ENCODE peak calls at places on chromosomes 1 and 21, in seven cellular contexts. One of them, this sample, is unnamed.

GRCh38 chr1:94591791-94592565 is 50.4 kb upstream of the F3 start:
- DNase-seq in uterus: no peak
- DNase-seq in upper lobe of right lung: no peak
- DNase-seq in lower lobe of right lung: no peak
- DNase-seq in lower leg skin: no peak
- DNase-seq in progenitor cell of endocrine pancreas: no peak
- DNase-seq in tibial nerve: no peak
- DNase-seq in this sample: no peak

GRCh38 chr21:31874817-31875216 is 2.0 kb downstream of the HUNK start:
- DNase-seq in uterus: no peak
- DNase-seq in upper lobe of right lung: no peak
- DNase-seq in lower lobe of right lung: no peak
- DNase-seq in lower leg skin: peak
- DNase-seq in progenitor cell of endocrine pancreas: peak
- DNase-seq in tibial nerve: no peak
- DNase-seq in this sample: peak

GRCh38 chr1:29365906-29366670 is 129.8 kb downstream of the PTPRU start:
- DNase-seq in uterus: no peak
- DNase-seq in upper lobe of right lung: no peak
- DNase-seq in lower lobe of right lung: no peak
- DNase-seq in lower leg skin: peak
- DNase-seq in progenitor cell of endocrine pancreas: no peak
- DNase-seq in tibial nerve: no peak
- DNase-seq in this sample: no peak

GRCh38 chr1:46301406-46302090 is 1.9 kb downstream of the LRRC41 start:
- DNase-seq in uterus: peak
- DNase-seq in upper lobe of right lung: peak
- DNase-seq in lower lobe of right lung: peak
- DNase-seq in lower leg skin: peak
- DNase-seq in progenitor cell of endocrine pancreas: no peak
- DNase-seq in tibial nerve: no peak
- DNase-seq in this sample: peak

GRCh38 chr1:228850141-228851100 is 115.1 kb downstream of the RHOU start:
- DNase-seq in uterus: no peak
- DNase-seq in upper lobe of right lung: no peak
- DNase-seq in lower lobe of right lung: no peak
- DNase-seq in lower leg skin: peak
- DNase-seq in progenitor cell of endocrine pancreas: no peak
- DNase-seq in tibial nerve: no peak
- DNase-seq in this sample: no peak

GRCh38 chr1:147496571-147496970 is 44.7 kb upstream of the BCL9 start:
- DNase-seq in uterus: peak
- DNase-seq in upper lobe of right lung: no peak
- DNase-seq in lower lobe of right lung: no peak
- DNase-seq in lower leg skin: no peak
- DNase-seq in progenitor cell of endocrine pancreas: no peak
- DNase-seq in tibial nerve: no peak
- DNase-seq in this sample: no peak

GRCh38 chr1:87915771-87916170 is 587.1 kb downstream of the LMO4 start:
- DNase-seq in uterus: no peak
- DNase-seq in upper lobe of right lung: no peak
- DNase-seq in lower lobe of right lung: no peak
- DNase-seq in lower leg skin: no peak
- DNase-seq in progenitor cell of endocrine pancreas: no peak
- DNase-seq in tibial nerve: no peak
- DNase-seq in this sample: no peak

GRCh38 chr1:116111196-116112021 is at the start of gene MAB21L3:
- DNase-seq in uterus: no peak
- DNase-seq in upper lobe of right lung: no peak
- DNase-seq in lower lobe of right lung: no peak
- DNase-seq in lower leg skin: no peak
- DNase-seq in progenitor cell of endocrine pancreas: no peak
- DNase-seq in tibial nerve: no peak
- DNase-seq in this sample: no peak

GRCh38 chr1:158998781-158999161 is 10.9 kb upstream of the IFI16 start:
- DNase-seq in uterus: peak
- DNase-seq in upper lobe of right lung: peak
- DNase-seq in lower lobe of right lung: peak
- DNase-seq in lower leg skin: no peak
- DNase-seq in progenitor cell of endocrine pancreas: no peak
- DNase-seq in tibial nerve: peak
- DNase-seq in this sample: peak

GRCh38 chr1:244502630-244503029 is 41.6 kb downstream of the CATSPERE start:
- DNase-seq in uterus: no peak
- DNase-seq in upper lobe of right lung: no peak
- DNase-seq in lower lobe of right lung: no peak
- DNase-seq in lower leg skin: no peak
- DNase-seq in progenitor cell of endocrine pancreas: no peak
- DNase-seq in tibial nerve: no peak
- DNase-seq in this sample: no peak

GRCh38 chr1:15381805-15382204 is 27.9 kb upstream of the EFHD2 start:
- DNase-seq in uterus: no peak
- DNase-seq in upper lobe of right lung: no peak
- DNase-seq in lower lobe of right lung: no peak
- DNase-seq in lower leg skin: no peak
- DNase-seq in progenitor cell of endocrine pancreas: no peak
- DNase-seq in tibial nerve: no peak
- DNase-seq in this sample: no peak

GRCh38 chr1:201191723-201192477 is 1.3 kb downstream of the IGFN1 start:
- DNase-seq in uterus: peak
- DNase-seq in upper lobe of right lung: no peak
- DNase-seq in lower lobe of right lung: no peak
- DNase-seq in lower leg skin: no peak
- DNase-seq in progenitor cell of endocrine pancreas: no peak
- DNase-seq in tibial nerve: no peak
- DNase-seq in this sample: peak

GRCh38 chr1:243849089-243850012 is 692 bp downstream of the AKT3 start:
- DNase-seq in uterus: peak
- DNase-seq in upper lobe of right lung: peak
- DNase-seq in lower lobe of right lung: peak
- DNase-seq in lower leg skin: peak
- DNase-seq in progenitor cell of endocrine pancreas: peak
- DNase-seq in tibial nerve: peak
- DNase-seq in this sample: peak

GRCh38 chr1:119372493-119373086 is 4.0 kb downstream of the HAO2 start:
- DNase-seq in uterus: no peak
- DNase-seq in upper lobe of right lung: no peak
- DNase-seq in lower lobe of right lung: no peak
- DNase-seq in lower leg skin: no peak
- DNase-seq in progenitor cell of endocrine pancreas: peak
- DNase-seq in tibial nerve: no peak
- DNase-seq in this sample: no peak

GRCh38 chr1:193058529-193059281 is 455 bp downstream of the UCHL5 start:
- DNase-seq in uterus: peak
- DNase-seq in upper lobe of right lung: peak
- DNase-seq in lower lobe of right lung: peak
- DNase-seq in lower leg skin: peak
- DNase-seq in progenitor cell of endocrine pancreas: peak
- DNase-seq in tibial nerve: no peak
- DNase-seq in this sample: peak

GRCh38 chr1:24321150-24321549 is 2.0 kb downstream of the GRHL3 start:
- DNase-seq in uterus: no peak
- DNase-seq in upper lobe of right lung: no peak
- DNase-seq in lower lobe of right lung: no peak
- DNase-seq in lower leg skin: peak
- DNase-seq in progenitor cell of endocrine pancreas: no peak
- DNase-seq in tibial nerve: no peak
- DNase-seq in this sample: no peak

GRCh38 chr1:10540277-10541005 is 65.7 kb downstream of the PEX14 start:
- DNase-seq in uterus: peak
- DNase-seq in upper lobe of right lung: no peak
- DNase-seq in lower lobe of right lung: no peak
- DNase-seq in lower leg skin: no peak
- DNase-seq in progenitor cell of endocrine pancreas: no peak
- DNase-seq in tibial nerve: no peak
- DNase-seq in this sample: no peak

GRCh38 chr1:245279346-245279745 is 124.6 kb downstream of the KIF26B start:
- DNase-seq in uterus: no peak
- DNase-seq in upper lobe of right lung: no peak
- DNase-seq in lower lobe of right lung: no peak
- DNase-seq in lower leg skin: no peak
- DNase-seq in progenitor cell of endocrine pancreas: no peak
- DNase-seq in tibial nerve: no peak
- DNase-seq in this sample: no peak

GRCh38 chr1:235090406-235091069 is 38.1 kb downstream of the TOMM20 start:
- DNase-seq in uterus: peak
- DNase-seq in upper lobe of right lung: no peak
- DNase-seq in lower lobe of right lung: no peak
- DNase-seq in lower leg skin: peak
- DNase-seq in progenitor cell of endocrine pancreas: no peak
- DNase-seq in tibial nerve: no peak
- DNase-seq in this sample: no peak
- TF ChIP-seq CTCF in uterus: no peak
- TF ChIP-seq CTCF in upper lobe of right lung: no peak
- TF ChIP-seq CTCF in lower lobe of right lung: no peak
- TF ChIP-seq CTCF in lower leg skin: no peak
- TF ChIP-seq CTCF in progenitor cell of endocrine pancreas: no peak
- TF ChIP-seq CTCF in tibial nerve: peak
- TF ChIP-seq CTCF in this sample: no peak

GRCh38 chr1:163561570-163562295 is 240.0 kb downstream of the NUF2 start:
- DNase-seq in uterus: no peak
- DNase-seq in upper lobe of right lung: no peak
- DNase-seq in lower lobe of right lung: no peak
- DNase-seq in lower leg skin: no peak
- DNase-seq in progenitor cell of endocrine pancreas: no peak
- DNase-seq in tibial nerve: no peak
- DNase-seq in this sample: no peak
- TF ChIP-seq CTCF in uterus: peak
- TF ChIP-seq CTCF in upper lobe of right lung: peak
- TF ChIP-seq CTCF in lower lobe of right lung: peak
- TF ChIP-seq CTCF in lower leg skin: no peak
- TF ChIP-seq CTCF in progenitor cell of endocrine pancreas: peak
- TF ChIP-seq CTCF in tibial nerve: no peak
- TF ChIP-seq CTCF in this sample: peak

GRCh38 chr1:92080128-92080985 is at the start of gene BTBD8:
- DNase-seq in uterus: peak
- DNase-seq in upper lobe of right lung: peak
- DNase-seq in lower lobe of right lung: peak
- DNase-seq in lower leg skin: peak
- DNase-seq in progenitor cell of endocrine pancreas: peak
- DNase-seq in tibial nerve: peak
- DNase-seq in this sample: peak
- TF ChIP-seq CTCF in uterus: peak
- TF ChIP-seq CTCF in upper lobe of right lung: peak
- TF ChIP-seq CTCF in lower lobe of right lung: no peak
- TF ChIP-seq CTCF in lower leg skin: no peak
- TF ChIP-seq CTCF in progenitor cell of endocrine pancreas: no peak
- TF ChIP-seq CTCF in tibial nerve: peak
- TF ChIP-seq CTCF in this sample: no peak

GRCh38 chr1:71357708-71358107 is 276.9 kb upstream of the ZRANB2 start:
- DNase-seq in uterus: no peak
- DNase-seq in upper lobe of right lung: no peak
- DNase-seq in lower lobe of right lung: no peak
- DNase-seq in lower leg skin: no peak
- DNase-seq in progenitor cell of endocrine pancreas: no peak
- DNase-seq in tibial nerve: no peak
- DNase-seq in this sample: no peak
- TF ChIP-seq CTCF in uterus: no peak
- TF ChIP-seq CTCF in upper lobe of right lung: no peak
- TF ChIP-seq CTCF in lower lobe of right lung: no peak
- TF ChIP-seq CTCF in lower leg skin: no peak
- TF ChIP-seq CTCF in progenitor cell of endocrine pancreas: peak
- TF ChIP-seq CTCF in tibial nerve: no peak
- TF ChIP-seq CTCF in this sample: no peak

DNA sequence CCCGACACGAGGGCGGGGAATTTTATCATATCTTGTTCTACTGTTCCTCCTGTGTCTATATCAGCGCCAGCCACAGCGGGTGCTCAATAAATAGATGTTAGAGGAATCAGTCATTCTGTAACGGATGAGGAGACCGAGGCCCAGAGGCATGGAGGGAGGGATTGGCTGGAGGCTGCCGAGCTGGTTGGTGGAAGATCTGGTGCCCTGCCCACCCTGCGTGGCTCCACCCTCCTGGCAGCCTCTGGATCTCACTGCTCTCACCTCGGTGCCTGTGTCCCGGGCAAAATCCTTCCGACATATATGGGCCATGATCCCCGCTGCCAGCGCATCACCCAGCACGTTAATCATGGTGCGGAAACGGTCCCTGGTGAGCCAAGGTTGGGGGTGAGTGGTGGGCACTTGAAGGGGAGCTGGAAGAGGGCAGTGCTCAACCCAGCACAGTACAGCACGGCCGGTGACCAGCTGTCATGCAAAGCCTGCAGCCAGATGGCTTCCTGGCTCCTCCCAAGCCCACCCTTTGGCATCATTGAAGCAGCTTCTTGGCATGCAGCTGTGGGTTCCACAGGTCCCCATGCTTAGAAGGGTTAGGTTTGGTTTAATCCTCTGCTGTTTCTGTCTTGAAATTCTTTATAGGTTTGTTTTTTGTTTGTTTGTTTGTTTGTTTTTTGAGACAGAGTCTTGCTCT is 26.7 kb downstream of the PODN start:
- DNase-seq in uterus: no peak
- DNase-seq in upper lobe of right lung: no peak
- DNase-seq in lower lobe of right lung: no peak
- DNase-seq in lower leg skin: no peak
- DNase-seq in progenitor cell of endocrine pancreas: no peak
- DNase-seq in tibial nerve: no peak
- DNase-seq in this sample: no peak
- TF ChIP-seq CTCF in uterus: no peak
- TF ChIP-seq CTCF in upper lobe of right lung: no peak
- TF ChIP-seq CTCF in lower lobe of right lung: no peak
- TF ChIP-seq CTCF in lower leg skin: no peak
- TF ChIP-seq CTCF in progenitor cell of endocrine pancreas: no peak
- TF ChIP-seq CTCF in tibial nerve: no peak
- TF ChIP-seq CTCF in this sample: no peak

DNA sequence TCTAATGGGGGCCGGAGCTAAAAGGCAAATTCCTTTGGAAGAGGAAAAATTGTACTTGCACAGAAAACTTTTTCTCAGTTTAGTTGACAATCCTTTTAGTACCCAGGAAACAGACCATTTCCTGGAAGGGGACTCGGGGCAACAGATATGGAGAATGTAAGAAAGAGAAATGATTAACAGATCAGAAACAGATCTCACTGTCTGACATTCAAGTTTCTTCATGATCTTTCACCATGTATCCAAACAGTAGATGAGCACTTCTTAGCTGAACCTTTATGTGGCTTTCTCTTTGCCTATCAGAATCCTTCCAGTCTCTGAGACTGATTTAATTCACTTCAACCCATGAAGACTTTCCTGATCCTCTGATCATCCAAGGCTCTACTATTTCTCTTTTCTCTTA is 2.8 kb downstream of the TTLL7 start:
- DNase-seq in uterus: no peak
- DNase-seq in upper lobe of right lung: no peak
- DNase-seq in lower lobe of right lung: no peak
- DNase-seq in lower leg skin: no peak
- DNase-seq in progenitor cell of endocrine pancreas: no peak
- DNase-seq in tibial nerve: no peak
- DNase-seq in this sample: no peak
- TF ChIP-seq CTCF in uterus: no peak
- TF ChIP-seq CTCF in upper lobe of right lung: no peak
- TF ChIP-seq CTCF in lower lobe of right lung: no peak
- TF ChIP-seq CTCF in lower leg skin: no peak
- TF ChIP-seq CTCF in progenitor cell of endocrine pancreas: no peak
- TF ChIP-seq CTCF in tibial nerve: no peak
- TF ChIP-seq CTCF in this sample: no peak

This sample was measured in left lung.